ENCODE peak calls at places on chromosome 13, in six cellular contexts. J, Q, P, Y, L and T are unnamed samples. For H3K9me3, the result is how much of the 10 kb centered on the place peaks cover.

GRCh38 chr13:96284971-96285370 is 195.1 kb downstream of the HS6ST3 start:
- DNase-seq in J (no peak), Q (no peak), P (no peak), Y (no peak), L (no peak), T (no peak)

GRCh38 chr13:36884235-36884634 is 35.8 kb downstream of the SMAD9 start:
- DNase-seq in J (no peak), Q (no peak), P (no peak), Y (no peak), L (no peak), T (no peak)

GRCh38 chr13:53341144-53341510 is 312.5 kb downstream of the OLFM4 start:
- DNase-seq in J (no peak), Q (no peak), P (no peak), Y (no peak), L (no peak), T (no peak)

GRCh38 chr13:78604782-78605611 is 1.6 kb upstream of the POU4F1 start:
- DNase-seq in J (no peak), Q (no peak), P (no peak), Y (no peak), L (no peak), T (no peak)

GRCh38 chr13:41668130-41668757 is 210.9 kb downstream of the RGCC start:
- DNase-seq in J (no peak), Q (no peak), P (peak), Y (peak), L (peak), T (peak)

GRCh38 chr13:77533875-77534788 is 1.4 kb upstream of the SCEL start:
- DNase-seq in J (no peak), Q (no peak), P (no peak), Y (no peak), L (peak), T (peak)

GRCh38 chr13:79405501-79405830 is 589 bp downstream of the RBM26 start:
- DNase-seq in J (no peak), Q (no peak), P (no peak), Y (no peak), L (no peak), T (no peak)

GRCh38 chr13:40673414-40673813 is 7.0 kb upstream of the FOXO1 start:
- DNase-seq in J (no peak), Q (no peak), P (no peak), Y (no peak), L (no peak), T (no peak)

GRCh38 chr13:33125821-33126570 is 109.8 kb downstream of the KL start:
- DNase-seq in J (peak), Q (no peak), P (peak), Y (no peak), L (peak), T (peak)

GRCh38 chr13:68369739-68370138 is 1139.6 kb upstream of the PCDH9 start:
- DNase-seq in J (no peak), Q (no peak), P (no peak), Y (no peak), L (peak), T (peak)

GRCh38 chr13:25738342-25738771 is 313.5 kb downstream of the SHISA2 start:
- DNase-seq in J (no peak), Q (no peak), P (no peak), Y (no peak), L (peak), T (no peak)

GRCh38 chr13:104326523-104326922 is 1260.3 kb upstream of the SLC10A2 start:
- DNase-seq in J (no peak), Q (no peak), P (no peak), Y (no peak), L (no peak), T (no peak)

GRCh38 chr13:26968431-26969335 is 202.9 kb downstream of the USP12 start:
- DNase-seq in J (no peak), Q (peak), P (no peak), Y (no peak), L (no peak), T (no peak)

GRCh38 chr13:97429681-97430081 is 4.3 kb upstream of the RAP2A start:
- DNase-seq in J (no peak), Q (no peak), P (no peak), Y (no peak), L (peak), T (no peak)

GRCh38 chr13:113962386-113962785 is 11.5 kb downstream of the C13orf46 start:
- DNase-seq in J (peak), Q (peak), P (no peak), Y (no peak), L (no peak), T (no peak)

DNA sequence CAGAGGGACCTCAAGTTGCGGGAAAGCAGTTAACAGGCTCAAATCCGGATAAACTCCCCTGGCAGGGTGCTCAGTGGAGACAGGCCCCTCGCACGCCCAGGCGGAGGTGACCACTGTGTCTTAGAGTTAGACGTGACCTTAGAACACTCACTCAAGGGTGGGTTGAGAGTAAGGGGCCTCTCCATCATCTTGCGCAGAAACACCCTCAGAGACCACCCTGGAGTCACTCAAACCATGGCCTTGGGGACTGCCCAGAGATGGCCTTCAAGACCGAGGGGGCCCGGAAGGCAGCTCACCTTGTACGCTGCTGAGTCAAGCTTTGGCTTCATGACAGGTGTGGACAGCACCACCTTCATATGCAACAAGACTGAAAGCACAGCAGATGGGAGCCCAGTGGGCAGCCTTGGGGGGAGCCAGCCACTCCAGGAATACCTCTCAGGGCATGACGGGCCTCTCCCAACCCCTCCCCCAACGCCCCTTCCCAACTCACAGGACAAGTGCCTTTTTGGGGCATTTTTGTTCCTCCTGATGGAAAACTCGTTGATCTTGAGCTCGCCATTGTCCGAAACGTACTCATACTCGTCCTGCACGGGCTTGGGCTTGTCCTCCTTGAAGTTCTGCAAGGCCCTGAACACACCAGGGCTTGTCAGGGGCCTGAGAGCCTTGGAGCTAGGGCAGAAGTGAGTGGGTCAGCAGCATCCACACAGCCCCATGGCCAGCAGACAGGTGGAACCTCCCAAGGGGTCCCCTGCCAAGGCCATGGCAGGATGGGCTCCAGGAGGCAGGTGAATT is 229.2 kb downstream of the TUBA3C start:
- DNase-seq in J (no peak), Q (no peak), P (no peak), Y (no peak), L (no peak), T (no peak)
- H3K9me3 ChIP-seq in J (under half), Q (under half), P (under half), Y (under half), L (under half), T (under half)

GRCh38 chr13:54492995-54493394 is 1464.4 kb downstream of the OLFM4 start:
- DNase-seq in J (no peak), Q (no peak), P (no peak), Y (no peak), L (no peak), T (no peak)
- H3K9me3 ChIP-seq in J (under half), Q (under half), P (under half), Y (under half), L (under half), T (under half)

DNA sequence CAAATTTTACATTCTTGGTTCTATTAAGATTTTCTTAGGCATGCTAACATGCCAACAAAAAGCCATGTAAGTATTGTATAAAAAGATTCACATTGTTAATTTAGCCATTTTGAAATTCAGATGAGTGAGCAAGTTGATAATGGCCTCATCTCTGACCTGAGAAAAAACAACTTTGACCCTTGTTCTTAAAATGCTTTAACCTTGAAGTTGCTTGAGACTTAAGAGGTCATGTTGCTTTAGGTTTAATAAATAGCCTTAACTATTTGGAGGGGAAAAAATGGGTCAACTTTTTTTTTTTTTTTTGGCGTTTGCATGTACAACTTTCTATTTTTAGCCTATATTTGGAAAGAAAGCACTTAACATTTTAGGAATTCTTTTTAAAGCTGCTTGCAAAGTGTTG is 6.0 kb downstream of the MIR17HG start:
- DNase-seq in J (no peak), Q (no peak), P (no peak), Y (no peak), L (no peak), T (no peak)
- H3K9me3 ChIP-seq in J (under half), Q (under half), P (under half), Y (under half), L (under half), T (under half)

DNA sequence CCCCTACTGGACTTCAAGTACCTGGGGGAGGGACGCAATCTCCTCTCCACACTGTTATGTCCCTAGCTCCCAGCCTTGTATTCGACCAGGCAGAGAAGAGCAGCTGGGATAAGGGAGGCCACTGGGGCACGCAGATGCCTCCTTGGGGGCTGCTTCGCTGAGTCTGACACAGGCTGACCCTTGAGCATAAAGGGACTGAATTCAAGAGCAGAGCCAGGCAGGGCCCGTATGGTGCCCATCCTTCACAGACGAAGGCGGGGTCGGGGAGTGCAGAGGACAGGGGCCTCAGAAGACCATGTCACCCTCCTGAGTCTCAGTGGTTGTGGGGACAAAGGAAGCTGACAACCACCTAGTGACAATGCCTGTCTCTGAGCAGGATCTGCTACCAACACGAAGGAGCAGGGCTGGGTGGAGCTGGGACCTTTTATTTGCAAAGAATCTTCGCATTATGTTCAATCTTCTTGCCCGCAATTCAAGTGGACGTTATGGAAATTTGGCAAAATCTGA is 124.6 kb downstream of the TUBA3C start:
- DNase-seq in J (no peak), Q (no peak), P (no peak), Y (no peak), L (no peak), T (no peak)
- H3K9me3 ChIP-seq in J (under half), Q (under half), P (under half), Y (under half), L (under half), T (under half)

DNA sequence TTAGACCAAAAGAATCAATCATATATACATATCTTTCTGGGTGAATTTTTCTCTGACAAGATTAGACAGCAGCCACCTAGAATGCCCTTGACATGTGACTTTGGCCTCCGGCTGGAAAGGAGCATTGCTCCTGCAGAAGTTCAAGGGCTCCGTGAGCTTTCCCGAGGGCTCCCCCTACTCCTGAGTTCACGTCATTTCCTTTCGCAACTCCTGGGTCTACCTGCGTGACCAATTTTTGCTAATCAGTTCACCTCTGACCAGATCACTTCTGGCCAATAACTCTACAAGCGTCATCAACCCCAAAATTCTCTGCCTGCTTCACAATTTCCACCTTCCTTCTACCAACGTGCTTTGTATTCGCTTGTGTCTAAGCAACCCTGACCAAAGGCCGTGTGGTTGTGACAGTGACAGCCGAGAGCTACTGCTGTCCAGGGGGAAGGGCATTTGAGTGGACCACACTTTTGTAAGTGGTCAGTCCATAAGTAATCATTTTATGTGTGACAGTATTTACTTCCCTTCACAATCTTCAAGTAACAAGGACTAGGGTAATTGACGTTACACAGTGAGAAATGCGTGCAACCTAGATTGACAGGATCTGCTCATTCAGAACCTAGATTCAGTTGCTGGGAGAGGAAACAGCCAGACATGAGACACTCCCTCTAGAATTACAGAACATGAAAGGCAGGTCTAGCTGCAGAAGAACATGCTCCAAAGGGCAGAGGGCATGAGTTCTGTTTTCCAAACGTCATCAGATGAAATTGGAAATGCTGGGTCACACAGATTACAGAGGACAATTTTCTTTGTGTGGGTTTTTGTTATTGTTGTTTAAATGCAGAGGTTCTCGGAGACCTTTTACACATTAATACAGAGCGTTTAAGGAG is 145.9 kb upstream of the SPACA7 start:
- DNase-seq in J (no peak), Q (no peak), P (no peak), Y (no peak), L (no peak), T (no peak)
- H3K9me3 ChIP-seq in J (under half), Q (under half), P (under half), Y (under half), L (under half), T (under half)